ENCODE peak calls at places on chromosomes 5 and 9, in seven cellular contexts. E is pulmonary artery endothelial cell, C is T-helper 17 cell, R is NCI-H1092 treated with DMSO at 0.1 percent for 48 hours, Z is cardiac fibroblast, U is substantia nigra, M is adipocyte. H is an unnamed sample.

GRCh38 chr9:71636143-71636839 is 132.0 kb downstream of the CEMIP2 start:
- DNase-seq in E (no peak), C (no peak), R (no peak), Z (no peak), U (no peak), M (no peak), H (no peak)

GRCh38 chr5:35153375-35153932 is 76.8 kb downstream of the PRLR start:
- DNase-seq in E (no peak), C (no peak), R (no peak), Z (no peak), U (no peak), M (no peak), H (no peak)

GRCh38 chr9:83444110-83444509 is 94.1 kb downstream of the FRMD3 start:
- DNase-seq in E (no peak), C (no peak), R (peak), Z (peak), U (no peak), M (peak), H (no peak)

GRCh38 chr5:32071351-32071944 is 102.7 kb downstream of the GOLPH3 start:
- DNase-seq in E (peak), C (no peak), R (no peak), Z (no peak), U (no peak), M (no peak), H (no peak)

GRCh38 chr9:138065287-138065686 is 187.7 kb downstream of the CACNA1B start:
- DNase-seq in E (no peak), C (no peak), R (no peak), Z (no peak), U (no peak), M (no peak), H (no peak)

GRCh38 chr9:37372839-37373238 is 49.7 kb upstream of the GRHPR start:
- DNase-seq in E (no peak), C (no peak), R (no peak), Z (no peak), U (no peak), M (no peak), H (no peak)

GRCh38 chr5:132064738-132065331 is 4.4 kb downstream of the IL3 start:
- DNase-seq in E (peak), C (peak), R (peak), Z (peak), U (no peak), M (peak), H (peak)

GRCh38 chr9:121281614-121282291 is 13.8 kb downstream of the GSN start:
- DNase-seq in E (no peak), C (no peak), R (no peak), Z (peak), U (no peak), M (peak), H (no peak)

GRCh38 chr9:77648458-77649108 is 461 bp upstream of the GNA14 start:
- DNase-seq in E (no peak), C (no peak), R (peak), Z (peak), U (peak), M (peak), H (peak)

GRCh38 chr5:85249204-85249603 is 864.5 kb upstream of the EDIL3 start:
- DNase-seq in E (no peak), C (no peak), R (no peak), Z (no peak), U (no peak), M (no peak), H (no peak)

GRCh38 chr9:38621434-38622082 is 1.2 kb upstream of the ANKRD18A start:
- DNase-seq in E (no peak), C (peak), R (peak), Z (no peak), U (no peak), M (no peak), H (no peak)

GRCh38 chr5:34501033-34501432 is 155.1 kb upstream of the RAI14 start:
- DNase-seq in E (no peak), C (no peak), R (no peak), Z (no peak), U (no peak), M (peak), H (no peak)

GRCh38 chr9:127231666-127232065 is 32.9 kb upstream of the GARNL3 start:
- DNase-seq in E (no peak), C (no peak), R (no peak), Z (no peak), U (no peak), M (no peak), H (no peak)